ENCODE peak calls at places on chromosomes 3 and 15, in four cellular contexts. Y is hepatocyte, N is AG04449, R is A549. B is an unnamed sample.
A peak's percentile ranks its signal among the peaks of the same experiment; 100 is the strongest.

GRCh38 chr3:187986514-187986934 is 167.4 kb upstream of the LPP start:
- DNase-seq in Y (no peak), R (peak; percentile 70), N (peak; percentile 69), B (peak; percentile 59)

GRCh38 chr15:101286471-101287114 is 8.5 kb downstream of the SNRPA1 start:
- DNase-seq in Y (no peak), R (no peak), N (no peak), B (no peak)

GRCh38 chr3:23036728-23037127 is 166.4 kb upstream of the UBE2E2 start:
- DNase-seq in Y (no peak), R (no peak), N (no peak), B (no peak)

GRCh38 chr15:98671060-98672008 is 23.0 kb downstream of the IGF1R start:
- DNase-seq in R (no peak), Y (peak; percentile 38), N (no peak), B (no peak)

GRCh38 chr3:184716652-184717607 is 5.1 kb upstream of the MAGEF1 start:
- DNase-seq in Y (peak; percentile 71), N (no peak), R (no peak), B (no peak)

GRCh38 chr3:34178415-34178814 is 380.0 kb downstream of the PDCD6IP start:
- DNase-seq in R (no peak), Y (no peak), N (peak; percentile 61), B (no peak)

GRCh38 chr15:99104788-99105515 is at the start of gene SYNM:
- DNase-seq in N (no peak), R (peak; percentile 93), Y (peak; percentile 93), B (no peak)

GRCh38 chr15:48681274-48681840 is 35.8 kb upstream of the FBN1 start:
- DNase-seq in N (no peak), R (no peak), Y (peak; percentile 21), B (peak; percentile 50)

GRCh38 chr3:49171119-49171774 is at the start of gene KLHDC8B:
- DNase-seq in N (no peak), R (peak; percentile 76), Y (peak; percentile 94), B (peak; percentile 48)

GRCh38 chr3:115549111-115549510 is 74.2 kb upstream of the GAP43 start:
- DNase-seq in R (no peak), Y (no peak), N (no peak), B (peak; percentile 40)

GRCh38 chr3:186587183-186587582 is 16.7 kb downstream of the DNAJB11 start:
- DNase-seq in R (no peak), N (no peak), Y (no peak), B (no peak)

GRCh38 chr3:7445331-7445730 is 584.4 kb downstream of the GRM7 start:
- DNase-seq in Y (no peak), N (no peak), R (no peak), B (no peak)

GRCh38 chr3:150146891-150147761 is 176.4 kb upstream of the PFN2 start:
- DNase-seq in R (no peak), Y (peak; percentile 25), N (peak; percentile 69), B (peak; percentile 75)
- H3K4me3 ChIP-seq in R (no peak overlapping the region), Y (no peak overlapping the region), N (peak overlapping the region; percentile 13), B (no peak overlapping the region)

GRCh38 chr3:11021611-11022011 is 29.1 kb downstream of the SLC6A1 start:
- DNase-seq in Y (no peak), N (no peak), R (no peak), B (no peak)
- TF ChIP-seq CTCF in Y (no peak), N (no peak), R (no peak), B (no peak)

DNA sequence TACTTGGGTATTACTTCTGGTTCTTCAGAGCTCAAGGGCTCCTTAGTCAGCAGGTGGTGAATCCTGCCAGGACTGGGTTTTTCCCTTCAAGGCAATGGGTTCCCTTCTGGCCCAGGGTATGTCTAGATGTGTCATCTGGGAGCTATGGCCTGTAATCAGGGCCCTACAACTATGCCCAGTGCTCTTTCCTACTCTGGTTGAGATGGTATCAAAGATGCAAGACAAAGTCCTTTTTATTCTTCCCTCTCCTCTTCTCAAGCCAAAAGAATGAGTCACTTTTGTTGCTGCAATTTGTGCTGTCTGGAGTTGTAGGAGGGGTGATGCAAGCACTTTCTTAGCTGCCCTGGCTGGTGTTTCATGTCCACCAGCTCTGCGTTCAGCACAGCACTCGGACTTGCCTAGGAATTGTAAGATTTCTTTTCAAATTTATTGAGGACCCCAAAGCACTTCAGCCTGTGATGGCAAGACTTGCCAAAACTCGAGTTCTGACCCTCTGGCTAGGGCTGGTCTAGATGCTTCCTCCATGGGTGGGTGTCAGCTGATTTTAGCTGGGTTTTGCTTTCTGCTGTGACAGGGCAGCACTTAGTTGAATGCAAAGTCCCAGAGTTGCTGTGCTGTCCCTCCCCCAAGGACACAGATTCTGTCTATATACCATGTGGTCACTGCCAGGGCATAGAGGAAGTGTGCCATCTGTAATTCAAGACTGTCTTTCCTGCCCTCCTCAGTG is 129.2 kb upstream of the CBLB start:
- DNase-seq in Y (peak; percentile 60), N (peak; percentile 89), R (peak; percentile 83), B (peak; percentile 86)
- H3K4me3 ChIP-seq in Y (no peak overlapping the region), N (peak overlapping the region; percentile 29), R (no peak overlapping the region), B (peak overlapping the region; percentile 35)

GRCh38 chr15:77454956-77455355 is 34.3 kb downstream of the HMG20A start:
- DNase-seq in N (no peak), R (no peak), Y (no peak), B (no peak)

GRCh38 chr15:77456746-77457618 is 36.3 kb downstream of the HMG20A start:
- DNase-seq in R (no peak), N (no peak), Y (no peak), B (no peak)

GRCh38 chr15:77454265-77454664 is 33.6 kb downstream of the HMG20A start:
- DNase-seq in R (no peak), Y (no peak), N (no peak), B (no peak)

GRCh38 chr15:77457619-77458265 is 37.1 kb downstream of the HMG20A start:
- DNase-seq in Y (no peak), N (no peak), R (no peak), B (no peak)

GRCh38 chr15:77455696-77456293 is 35.1 kb downstream of the HMG20A start:
- DNase-seq in Y (peak; percentile 7), N (no peak), R (no peak), B (peak; percentile 54)
- TF ChIP-seq CTCF in Y (no peak), N (no peak), R (no peak), B (no peak)

GRCh38 chr15:68204361-68204760 is 771 bp downstream of the CALML4 start:
- DNase-seq in Y (no peak), R (no peak), N (no peak), B (no peak)
- H3K4me3 ChIP-seq in Y (no peak overlapping the region), R (no peak overlapping the region), N (no peak overlapping the region), B (no peak overlapping the region)

DNA sequence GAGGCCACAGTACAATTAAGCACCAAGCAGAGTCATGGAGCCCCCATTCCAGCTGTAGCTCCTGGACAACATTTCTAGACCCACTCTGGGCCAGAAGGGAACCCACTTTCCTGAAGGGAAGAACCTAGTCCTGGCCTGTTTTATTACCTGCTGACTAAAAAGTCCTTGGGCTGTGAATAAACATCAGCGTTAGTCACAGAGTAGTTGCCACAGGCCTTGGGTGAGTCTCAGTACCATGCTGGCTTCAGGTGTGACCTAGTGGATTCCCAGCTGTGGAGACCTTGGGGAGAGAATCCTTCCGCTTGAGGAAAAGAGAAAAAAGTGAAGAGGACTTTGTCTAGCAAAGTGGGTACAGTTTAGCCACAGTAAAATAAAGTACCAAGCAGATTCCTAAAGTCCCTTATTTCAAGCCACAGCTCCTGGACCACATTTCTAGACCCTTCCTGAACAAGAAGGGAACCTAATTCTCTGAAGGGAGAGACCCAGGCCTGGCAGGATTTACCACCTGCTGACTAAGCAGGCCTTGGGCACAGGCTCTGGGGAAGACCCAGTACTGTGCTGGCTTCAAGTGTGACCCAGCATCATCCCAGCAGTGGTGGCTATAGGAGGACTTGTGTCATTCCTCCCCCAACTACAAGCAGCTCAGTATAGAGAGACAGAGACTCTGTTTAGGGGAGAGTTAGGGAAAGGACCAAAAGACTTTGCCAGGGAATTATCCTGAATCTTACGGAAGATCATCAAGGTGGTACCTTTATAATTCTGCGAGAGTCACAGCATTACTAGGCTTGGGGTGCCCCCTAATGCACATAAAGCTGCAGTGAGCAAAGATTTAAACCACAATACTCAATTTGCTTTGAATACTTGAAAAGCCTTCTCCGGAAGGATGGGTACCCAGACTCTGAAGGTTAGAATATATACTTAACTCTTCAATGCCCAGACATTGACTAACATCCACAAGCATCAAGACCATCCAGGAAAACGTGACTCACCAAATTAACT is 118.2 kb upstream of the KCNH8 start:
- DNase-seq in R (no peak), N (no peak), Y (no peak), B (no peak)
- TF ChIP-seq CTCF in R (no peak), N (no peak), Y (peak; percentile 22), B (no peak)

DNA sequence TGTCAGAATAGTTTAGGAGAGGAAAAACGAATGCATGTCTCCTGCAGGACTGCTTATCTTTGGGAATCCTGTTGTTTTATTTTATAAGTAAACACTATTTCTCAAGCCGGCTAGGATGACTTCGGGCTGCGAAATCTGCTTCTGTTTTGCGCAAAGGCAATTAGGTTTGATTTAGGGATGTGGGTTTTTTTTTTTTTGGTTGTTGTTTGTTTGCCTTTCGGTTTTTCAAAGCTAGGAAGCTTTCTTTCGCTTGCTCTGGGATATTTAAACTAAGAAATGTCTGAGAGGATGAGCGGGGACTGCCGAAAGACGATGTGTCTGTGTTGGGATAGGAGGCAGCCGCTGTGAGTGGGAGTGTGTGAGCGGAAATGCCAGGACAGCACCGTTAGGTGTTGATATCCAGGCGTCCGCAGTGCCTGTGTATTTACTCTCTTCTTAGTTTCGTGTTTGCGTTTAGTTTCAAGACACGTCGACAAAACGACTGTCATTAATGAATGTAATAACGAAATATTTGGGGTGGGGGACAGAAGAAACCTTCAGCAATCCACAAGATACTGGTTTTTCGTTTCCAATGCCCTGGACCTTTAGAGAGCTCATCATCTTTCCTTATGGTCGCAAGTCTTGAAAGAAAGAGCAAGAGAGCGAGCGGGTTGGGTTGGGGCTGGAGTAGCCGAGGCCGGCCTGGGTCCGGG is 620 bp downstream of the ISL2 start:
- DNase-seq in N (no peak), R (peak; percentile 41), Y (no peak), B (no peak)
- H3K4me3 ChIP-seq in N (peak overlapping the region; percentile 62), R (peak overlapping the region; percentile 75), Y (peak overlapping the region; percentile 15), B (no peak overlapping the region)